ENCODE peak calls at places on chromosome X, in nine cellular contexts. One of them, this sample, is unnamed.

GRCh38 chrX:153993978-153994377 is 21.4 kb downstream of the TMEM187 start:
- DNase-seq in foreskin fibroblast: no peak
- DNase-seq in NB4: no peak
- DNase-seq in right atrium auricular region: no peak
- DNase-seq in endodermal cell: no peak
- DNase-seq in thoracic aorta: no peak
- DNase-seq in heart left ventricle: no peak
- DNase-seq in fibroblast of the aortic adventitia: no peak
- DNase-seq in mucosa of descending colon: no peak
- DNase-seq in this sample: no peak

GRCh38 chrX:131564553-131565229 is 20.8 kb downstream of the OR13H1 start:
- DNase-seq in foreskin fibroblast: no peak
- DNase-seq in NB4: no peak
- DNase-seq in right atrium auricular region: no peak
- DNase-seq in endodermal cell: no peak
- DNase-seq in thoracic aorta: no peak
- DNase-seq in heart left ventricle: no peak
- DNase-seq in fibroblast of the aortic adventitia: no peak
- DNase-seq in mucosa of descending colon: no peak
- DNase-seq in this sample: no peak

GRCh38 chrX:112687189-112687691 is 7.5 kb upstream of the LHFPL1 start:
- DNase-seq in foreskin fibroblast: no peak
- DNase-seq in NB4: no peak
- DNase-seq in right atrium auricular region: no peak
- DNase-seq in endodermal cell: no peak
- DNase-seq in thoracic aorta: no peak
- DNase-seq in heart left ventricle: no peak
- DNase-seq in fibroblast of the aortic adventitia: peak
- DNase-seq in mucosa of descending colon: no peak
- DNase-seq in this sample: peak

GRCh38 chrX:9486786-9487185 is 21.9 kb downstream of the TBL1X start:
- DNase-seq in foreskin fibroblast: no peak
- DNase-seq in NB4: no peak
- DNase-seq in right atrium auricular region: no peak
- DNase-seq in endodermal cell: no peak
- DNase-seq in thoracic aorta: no peak
- DNase-seq in heart left ventricle: no peak
- DNase-seq in fibroblast of the aortic adventitia: peak
- DNase-seq in mucosa of descending colon: no peak
- DNase-seq in this sample: no peak

GRCh38 chrX:150731795-150732194 is 38.6 kb downstream of the MTMR1 start:
- DNase-seq in foreskin fibroblast: peak
- DNase-seq in NB4: peak
- DNase-seq in right atrium auricular region: no peak
- DNase-seq in endodermal cell: no peak
- DNase-seq in thoracic aorta: no peak
- DNase-seq in heart left ventricle: no peak
- DNase-seq in fibroblast of the aortic adventitia: peak
- DNase-seq in mucosa of descending colon: no peak
- DNase-seq in this sample: peak

GRCh38 chrX:13719192-13719856 is 15.1 kb downstream of the TRAPPC2 start:
- DNase-seq in foreskin fibroblast: no peak
- DNase-seq in NB4: no peak
- DNase-seq in right atrium auricular region: no peak
- DNase-seq in endodermal cell: no peak
- DNase-seq in thoracic aorta: no peak
- DNase-seq in heart left ventricle: no peak
- DNase-seq in fibroblast of the aortic adventitia: no peak
- DNase-seq in mucosa of descending colon: no peak
- DNase-seq in this sample: no peak

GRCh38 chrX:47194388-47194787 is 759 bp downstream of the UBA1 start:
- DNase-seq in foreskin fibroblast: no peak
- DNase-seq in NB4: no peak
- DNase-seq in right atrium auricular region: no peak
- DNase-seq in endodermal cell: no peak
- DNase-seq in thoracic aorta: no peak
- DNase-seq in heart left ventricle: no peak
- DNase-seq in fibroblast of the aortic adventitia: no peak
- DNase-seq in mucosa of descending colon: no peak
- DNase-seq in this sample: no peak

GRCh38 chrX:131907488-131908314 is 115.4 kb upstream of the STK26 start:
- DNase-seq in foreskin fibroblast: no peak
- DNase-seq in NB4: no peak
- DNase-seq in right atrium auricular region: no peak
- DNase-seq in endodermal cell: peak
- DNase-seq in thoracic aorta: no peak
- DNase-seq in heart left ventricle: no peak
- DNase-seq in fibroblast of the aortic adventitia: no peak
- DNase-seq in mucosa of descending colon: no peak
- DNase-seq in this sample: no peak

GRCh38 chrX:136635235-136635634 is 12.7 kb upstream of the CD40LG start:
- DNase-seq in foreskin fibroblast: no peak
- DNase-seq in NB4: no peak
- DNase-seq in right atrium auricular region: no peak
- DNase-seq in endodermal cell: no peak
- DNase-seq in thoracic aorta: no peak
- DNase-seq in heart left ventricle: no peak
- DNase-seq in fibroblast of the aortic adventitia: no peak
- DNase-seq in mucosa of descending colon: no peak
- DNase-seq in this sample: no peak

GRCh38 chrX:11678174-11678573 is 12.5 kb upstream of the ARHGAP6 start:
- DNase-seq in foreskin fibroblast: no peak
- DNase-seq in NB4: peak
- DNase-seq in right atrium auricular region: no peak
- DNase-seq in endodermal cell: no peak
- DNase-seq in thoracic aorta: no peak
- DNase-seq in heart left ventricle: no peak
- DNase-seq in fibroblast of the aortic adventitia: no peak
- DNase-seq in mucosa of descending colon: no peak
- DNase-seq in this sample: no peak

GRCh38 chrX:136250191-136251041 is 784 bp downstream of the MAP7D3 start:
- DNase-seq in foreskin fibroblast: no peak
- DNase-seq in NB4: no peak
- DNase-seq in right atrium auricular region: no peak
- DNase-seq in endodermal cell: peak
- DNase-seq in thoracic aorta: no peak
- DNase-seq in heart left ventricle: no peak
- DNase-seq in fibroblast of the aortic adventitia: no peak
- DNase-seq in mucosa of descending colon: peak
- DNase-seq in this sample: no peak

GRCh38 chrX:99077099-99077498 is 1333.0 kb downstream of the PCDH19 start:
- DNase-seq in foreskin fibroblast: no peak
- DNase-seq in NB4: no peak
- DNase-seq in right atrium auricular region: no peak
- DNase-seq in endodermal cell: no peak
- DNase-seq in thoracic aorta: no peak
- DNase-seq in heart left ventricle: no peak
- DNase-seq in fibroblast of the aortic adventitia: no peak
- DNase-seq in mucosa of descending colon: no peak
- DNase-seq in this sample: no peak

GRCh38 chrX:129606918-129607317 is 47.8 kb downstream of the APLN start:
- DNase-seq in foreskin fibroblast: peak
- DNase-seq in NB4: peak
- DNase-seq in right atrium auricular region: peak
- DNase-seq in endodermal cell: peak
- DNase-seq in thoracic aorta: no peak
- DNase-seq in heart left ventricle: peak
- DNase-seq in fibroblast of the aortic adventitia: peak
- DNase-seq in mucosa of descending colon: peak
- DNase-seq in this sample: no peak

GRCh38 chrX:9882669-9883446 is 84.3 kb upstream of the CLDN34 start:
- DNase-seq in foreskin fibroblast: no peak
- DNase-seq in NB4: peak
- DNase-seq in right atrium auricular region: no peak
- DNase-seq in endodermal cell: no peak
- DNase-seq in thoracic aorta: no peak
- DNase-seq in heart left ventricle: peak
- DNase-seq in fibroblast of the aortic adventitia: peak
- DNase-seq in mucosa of descending colon: no peak
- DNase-seq in this sample: no peak

GRCh38 chrX:138034136-138034535 is 468.2 kb downstream of the ZIC3 start:
- DNase-seq in foreskin fibroblast: no peak
- DNase-seq in NB4: peak
- DNase-seq in right atrium auricular region: no peak
- DNase-seq in endodermal cell: no peak
- DNase-seq in thoracic aorta: no peak
- DNase-seq in heart left ventricle: no peak
- DNase-seq in fibroblast of the aortic adventitia: no peak
- DNase-seq in mucosa of descending colon: no peak
- DNase-seq in this sample: no peak
- TF ChIP-seq CTCF in foreskin fibroblast: no peak
- TF ChIP-seq CTCF in NB4: no peak
- TF ChIP-seq CTCF in right atrium auricular region: peak
- TF ChIP-seq CTCF in endodermal cell: peak
- TF ChIP-seq CTCF in thoracic aorta: no peak
- TF ChIP-seq CTCF in heart left ventricle: no peak
- TF ChIP-seq CTCF in fibroblast of the aortic adventitia: no peak
- TF ChIP-seq CTCF in mucosa of descending colon: no peak
- TF ChIP-seq CTCF in this sample: no peak

GRCh38 chrX:65926095-65927019 is 113.5 kb downstream of the VSIG4 start:
- DNase-seq in foreskin fibroblast: no peak
- DNase-seq in NB4: peak
- DNase-seq in right atrium auricular region: no peak
- DNase-seq in endodermal cell: no peak
- DNase-seq in thoracic aorta: no peak
- DNase-seq in heart left ventricle: no peak
- DNase-seq in fibroblast of the aortic adventitia: no peak
- DNase-seq in mucosa of descending colon: no peak
- DNase-seq in this sample: no peak
- H3K4me3 ChIP-seq in foreskin fibroblast: no peak
- H3K4me3 ChIP-seq in NB4: no peak
- H3K4me3 ChIP-seq in right atrium auricular region: no peak
- H3K4me3 ChIP-seq in endodermal cell: no peak
- H3K4me3 ChIP-seq in thoracic aorta: no peak
- H3K4me3 ChIP-seq in heart left ventricle: no peak
- H3K4me3 ChIP-seq in fibroblast of the aortic adventitia: no peak
- H3K4me3 ChIP-seq in mucosa of descending colon: no peak
- H3K4me3 ChIP-seq in this sample: no peak

DNA sequence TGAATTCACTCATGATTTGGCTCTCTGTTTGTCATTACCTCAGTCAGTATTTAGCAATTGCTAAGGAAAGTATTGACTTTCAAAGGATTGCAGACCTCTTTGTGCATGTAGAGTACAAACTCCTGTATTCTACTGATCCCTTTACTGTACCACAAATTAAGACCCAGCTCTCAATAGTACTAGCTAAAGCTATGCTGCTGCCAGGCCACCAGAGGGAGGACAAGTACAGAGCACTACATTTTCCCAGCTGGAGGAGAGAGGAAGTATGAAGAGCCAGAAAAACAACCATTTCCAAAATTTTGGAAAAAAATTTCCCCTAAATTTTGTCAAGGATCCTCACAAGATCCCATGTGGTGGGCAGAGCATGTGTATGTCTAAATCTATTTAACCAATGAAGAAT is 175.0 kb upstream of the MTMR8 start:
- DNase-seq in foreskin fibroblast: no peak
- DNase-seq in NB4: peak
- DNase-seq in right atrium auricular region: no peak
- DNase-seq in endodermal cell: peak
- DNase-seq in thoracic aorta: no peak
- DNase-seq in heart left ventricle: no peak
- DNase-seq in fibroblast of the aortic adventitia: no peak
- DNase-seq in mucosa of descending colon: no peak
- DNase-seq in this sample: no peak
- TF ChIP-seq CTCF in foreskin fibroblast: no peak
- TF ChIP-seq CTCF in NB4: peak
- TF ChIP-seq CTCF in right atrium auricular region: no peak
- TF ChIP-seq CTCF in endodermal cell: peak
- TF ChIP-seq CTCF in thoracic aorta: no peak
- TF ChIP-seq CTCF in heart left ventricle: no peak
- TF ChIP-seq CTCF in fibroblast of the aortic adventitia: peak
- TF ChIP-seq CTCF in mucosa of descending colon: no peak
- TF ChIP-seq CTCF in this sample: no peak

GRCh38 chrX:133413218-133413925 is 1.9 kb downstream of the GPC4 start:
- DNase-seq in foreskin fibroblast: no peak
- DNase-seq in NB4: no peak
- DNase-seq in right atrium auricular region: no peak
- DNase-seq in endodermal cell: peak
- DNase-seq in thoracic aorta: no peak
- DNase-seq in heart left ventricle: no peak
- DNase-seq in fibroblast of the aortic adventitia: no peak
- DNase-seq in mucosa of descending colon: peak
- DNase-seq in this sample: no peak

GRCh38 chrX:133414399-133415275 is 652 bp downstream of the GPC4 start:
- DNase-seq in foreskin fibroblast: no peak
- DNase-seq in NB4: no peak
- DNase-seq in right atrium auricular region: no peak
- DNase-seq in endodermal cell: peak
- DNase-seq in thoracic aorta: no peak
- DNase-seq in heart left ventricle: peak
- DNase-seq in fibroblast of the aortic adventitia: no peak
- DNase-seq in mucosa of descending colon: peak
- DNase-seq in this sample: no peak

GRCh38 chrX:133412665-133413064 is 2.6 kb downstream of the GPC4 start:
- DNase-seq in foreskin fibroblast: no peak
- DNase-seq in NB4: no peak
- DNase-seq in right atrium auricular region: no peak
- DNase-seq in endodermal cell: no peak
- DNase-seq in thoracic aorta: no peak
- DNase-seq in heart left ventricle: no peak
- DNase-seq in fibroblast of the aortic adventitia: no peak
- DNase-seq in mucosa of descending colon: no peak
- DNase-seq in this sample: no peak

GRCh38 chrX:133412246-133412645 is 3.0 kb downstream of the GPC4 start:
- DNase-seq in foreskin fibroblast: no peak
- DNase-seq in NB4: no peak
- DNase-seq in right atrium auricular region: no peak
- DNase-seq in endodermal cell: no peak
- DNase-seq in thoracic aorta: no peak
- DNase-seq in heart left ventricle: no peak
- DNase-seq in fibroblast of the aortic adventitia: peak
- DNase-seq in mucosa of descending colon: no peak
- DNase-seq in this sample: no peak

GRCh38 chrX:133410555-133410954 is 4.7 kb downstream of the GPC4 start:
- DNase-seq in foreskin fibroblast: no peak
- DNase-seq in NB4: no peak
- DNase-seq in right atrium auricular region: no peak
- DNase-seq in endodermal cell: no peak
- DNase-seq in thoracic aorta: no peak
- DNase-seq in heart left ventricle: no peak
- DNase-seq in fibroblast of the aortic adventitia: no peak
- DNase-seq in mucosa of descending colon: no peak
- DNase-seq in this sample: no peak
- H3K4me3 ChIP-seq in foreskin fibroblast: no peak
- H3K4me3 ChIP-seq in NB4: no peak
- H3K4me3 ChIP-seq in right atrium auricular region: no peak
- H3K4me3 ChIP-seq in endodermal cell: peak
- H3K4me3 ChIP-seq in thoracic aorta: no peak
- H3K4me3 ChIP-seq in heart left ventricle: no peak
- H3K4me3 ChIP-seq in fibroblast of the aortic adventitia: no peak
- H3K4me3 ChIP-seq in mucosa of descending colon: no peak
- H3K4me3 ChIP-seq in this sample: no peak

DNA sequence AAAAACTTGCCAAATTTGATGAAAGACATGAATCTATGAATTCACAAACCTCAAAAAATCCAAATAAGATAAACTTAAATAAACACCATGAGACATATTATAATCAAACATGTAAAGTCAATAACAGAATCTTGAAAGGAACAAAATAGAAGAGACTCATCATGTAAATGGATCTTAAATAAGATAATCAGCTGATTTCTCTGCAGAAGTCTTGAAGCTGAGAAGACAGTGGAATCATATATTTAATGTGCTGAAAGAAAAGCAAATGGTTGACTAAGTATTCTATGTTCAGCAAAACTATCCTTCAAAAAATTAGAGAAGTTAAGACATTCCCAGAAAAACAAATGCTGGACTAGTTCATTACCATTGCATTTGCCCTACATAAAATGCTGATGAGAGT is 215.7 kb upstream of the SPIN4 start:
- DNase-seq in foreskin fibroblast: no peak
- DNase-seq in NB4: no peak
- DNase-seq in right atrium auricular region: no peak
- DNase-seq in endodermal cell: no peak
- DNase-seq in thoracic aorta: no peak
- DNase-seq in heart left ventricle: no peak
- DNase-seq in fibroblast of the aortic adventitia: no peak
- DNase-seq in mucosa of descending colon: no peak
- DNase-seq in this sample: no peak
- TF ChIP-seq CTCF in foreskin fibroblast: no peak
- TF ChIP-seq CTCF in NB4: no peak
- TF ChIP-seq CTCF in right atrium auricular region: no peak
- TF ChIP-seq CTCF in endodermal cell: no peak
- TF ChIP-seq CTCF in thoracic aorta: no peak
- TF ChIP-seq CTCF in heart left ventricle: no peak
- TF ChIP-seq CTCF in fibroblast of the aortic adventitia: no peak
- TF ChIP-seq CTCF in mucosa of descending colon: no peak
- TF ChIP-seq CTCF in this sample: no peak

This sample was measured in AG04449.